ENCODE peak calls at places on chromosome 4, in five cellular contexts. One of them, this sample, is unnamed.

GRCh38 chr4:149841686-149842085 is 26.0 kb upstream of the IQCM start:
- DNase-seq in putamen: no peak
- DNase-seq in head of caudate nucleus: no peak
- DNase-seq in HCEC 1CT: no peak
- DNase-seq in lung microvascular endothelial cell: no peak
- DNase-seq in this sample: no peak

GRCh38 chr4:1731180-1731579 is 9.9 kb downstream of the TACC3 start:
- DNase-seq in head of caudate nucleus: peak; percentile 2
- DNase-seq in HCEC 1CT: no peak
- DNase-seq in putamen: no peak
- DNase-seq in lung microvascular endothelial cell: no peak
- DNase-seq in this sample: no peak

GRCh38 chr4:182818926-182819730 is 98.1 kb downstream of the DCTD start:
- DNase-seq in putamen: no peak
- DNase-seq in lung microvascular endothelial cell: no peak
- DNase-seq in head of caudate nucleus: no peak
- DNase-seq in HCEC 1CT: no peak
- DNase-seq in this sample: no peak

GRCh38 chr4:87947381-87948160 is 27.9 kb upstream of the SPP1 start:
- DNase-seq in lung microvascular endothelial cell: no peak
- DNase-seq in HCEC 1CT: no peak
- DNase-seq in head of caudate nucleus: no peak
- DNase-seq in putamen: no peak
- DNase-seq in this sample: no peak

GRCh38 chr4:77579406-77580076 is 26.1 kb upstream of the CXCL13 start:
- DNase-seq in HCEC 1CT: peak; percentile 70
- DNase-seq in lung microvascular endothelial cell: no peak
- DNase-seq in head of caudate nucleus: no peak
- DNase-seq in putamen: no peak
- DNase-seq in this sample: no peak

GRCh38 chr4:2647403-2648158 is 108.6 kb downstream of the TNIP2 start:
- DNase-seq in lung microvascular endothelial cell: no peak
- DNase-seq in HCEC 1CT: no peak
- DNase-seq in head of caudate nucleus: no peak
- DNase-seq in putamen: no peak
- DNase-seq in this sample: peak; percentile 26

GRCh38 chr4:44425614-44426208 is 22.9 kb downstream of the KCTD8 start:
- DNase-seq in lung microvascular endothelial cell: peak; percentile 54
- DNase-seq in head of caudate nucleus: peak; percentile 14
- DNase-seq in HCEC 1CT: no peak
- DNase-seq in putamen: peak; percentile 43
- DNase-seq in this sample: no peak

GRCh38 chr4:98544818-98545399 is 113.5 kb downstream of the TSPAN5 start:
- DNase-seq in HCEC 1CT: no peak
- DNase-seq in head of caudate nucleus: no peak
- DNase-seq in putamen: no peak
- DNase-seq in lung microvascular endothelial cell: no peak
- DNase-seq in this sample: no peak

GRCh38 chr4:108940086-108941033 is 177.5 kb upstream of the ETNPPL start:
- DNase-seq in putamen: no peak
- DNase-seq in head of caudate nucleus: no peak
- DNase-seq in HCEC 1CT: no peak
- DNase-seq in lung microvascular endothelial cell: no peak
- DNase-seq in this sample: no peak

GRCh38 chr4:174935607-174936006 is 17.4 kb downstream of the ADAM29 start:
- DNase-seq in putamen: no peak
- DNase-seq in HCEC 1CT: no peak
- DNase-seq in lung microvascular endothelial cell: no peak
- DNase-seq in head of caudate nucleus: no peak
- DNase-seq in this sample: no peak

This sample was measured in NCI-H345.